ENCODE peak calls at places on chromosomes 16 and 17, in eight cellular contexts. U is tibial nerve, K is heart left ventricle, L is left ventricle myocardium inferior, N is body of pancreas, R is ovary, M is lung, A is tibial artery. T is an unnamed sample.

GRCh38 chr17:22266231-22266630 is 573.9 kb downstream of the KCNJ18 start:
- DNase-seq in U (no peak), K (no peak), L (no peak), N (no peak), R (no peak), M (no peak), A (no peak), T (no peak)

GRCh38 chr17:8918811-8919210 is 46.7 kb downstream of the PIK3R5 start:
- DNase-seq in U (no peak), K (no peak), L (no peak), N (no peak), R (no peak), M (no peak), A (no peak), T (no peak)

GRCh38 chr16:25838724-25839186 is 147.0 kb downstream of the HS3ST4 start:
- DNase-seq in U (no peak), K (peak; percentile 7), L (no peak), N (peak; percentile 27), R (no peak), M (no peak), A (no peak), T (peak; percentile 41)

GRCh38 chr16:49469930-49470451 is 96.4 kb downstream of the C16orf78 start:
- DNase-seq in U (no peak), K (no peak), L (no peak), N (peak; percentile 3), R (peak; percentile 6), M (peak; percentile 28), A (peak; percentile 33), T (no peak)

GRCh38 chr16:74064120-74064735 is 232.4 kb upstream of the PSMD7 start:
- DNase-seq in U (no peak), K (no peak), L (no peak), N (no peak), R (no peak), M (no peak), A (no peak), T (no peak)

GRCh38 chr17:8807070-8807550 is 7.9 kb upstream of the MFSD6L start:
- DNase-seq in U (no peak), K (no peak), L (no peak), N (no peak), R (no peak), M (no peak), A (no peak), T (no peak)

GRCh38 chr17:78472035-78472905 is 93.8 kb downstream of the PGS1 start:
- DNase-seq in U (no peak), K (no peak), L (no peak), N (no peak), R (no peak), M (no peak), A (no peak), T (no peak)

GRCh38 chr17:49742256-49742655 is 21.7 kb downstream of the FAM117A start:
- DNase-seq in U (no peak), K (no peak), L (no peak), N (no peak), R (no peak), M (no peak), A (no peak), T (no peak)

GRCh38 chr17:34465756-34466155 is 102.7 kb upstream of the CCL1 start:
- DNase-seq in U (no peak), K (no peak), L (no peak), N (no peak), R (no peak), M (no peak), A (no peak), T (no peak)

GRCh38 chr16:66604376-66605176 is at the start of gene CMTM3:
- DNase-seq in U (peak; percentile 59), K (peak; percentile 62), L (peak; percentile 75), N (peak; percentile 56), R (peak; percentile 76), M (peak; percentile 58), A (peak; percentile 74), T (peak; percentile 89)

GRCh38 chr17:82338858-82339633 is 5.5 kb upstream of the SECTM1 start:
- DNase-seq in U (no peak), K (no peak), L (no peak), N (no peak), R (peak; percentile 72), M (no peak), A (no peak), T (peak; percentile 56)

GRCh38 chr17:8173871-8174322 is 2.3 kb downstream of the TMEM107 start:
- DNase-seq in U (no peak), K (no peak), L (no peak), N (no peak), R (no peak), M (no peak), A (no peak), T (peak; percentile 59)

GRCh38 chr16:48075398-48075797 is 80.4 kb downstream of the ABCC12 start:
- DNase-seq in U (no peak), K (no peak), L (no peak), N (no peak), R (no peak), M (no peak), A (no peak), T (no peak)

GRCh38 chr17:36072431-36073121 is 8.5 kb downstream of the CCL18 start:
- DNase-seq in U (no peak), K (peak; percentile 46), L (no peak), N (peak; percentile 55), R (no peak), M (peak; percentile 58), A (no peak), T (peak; percentile 84)

GRCh38 chr16:67942200-67942509 is 1.8 kb downstream of the LCAT start:
- DNase-seq in U (no peak), K (no peak), L (no peak), N (no peak), R (no peak), M (no peak), A (no peak), T (peak; percentile 70)

GRCh38 chr17:46818319-46818928 is at the start of gene WNT3:
- DNase-seq in U (no peak), K (no peak), L (no peak), N (no peak), R (no peak), M (no peak), A (no peak), T (no peak)

GRCh38 chr16:2523801-2524231 is 3.6 kb downstream of the AMDHD2 start:
- DNase-seq in U (no peak), K (no peak), L (no peak), N (no peak), R (no peak), M (no peak), A (no peak), T (no peak)
- H3K36me3 ChIP-seq in U (no peaks in the 10 kb centered on the region), K (peaks cover 75% of the 10 kb centered on the region), L (peaks cover 60% of the 10 kb centered on the region), N (no peaks in the 10 kb centered on the region), R (no peaks in the 10 kb centered on the region), M (peaks cover 54% of the 10 kb centered on the region), A (peaks cover 6% of the 10 kb centered on the region), T (peaks cover 54% of the 10 kb centered on the region)

DNA sequence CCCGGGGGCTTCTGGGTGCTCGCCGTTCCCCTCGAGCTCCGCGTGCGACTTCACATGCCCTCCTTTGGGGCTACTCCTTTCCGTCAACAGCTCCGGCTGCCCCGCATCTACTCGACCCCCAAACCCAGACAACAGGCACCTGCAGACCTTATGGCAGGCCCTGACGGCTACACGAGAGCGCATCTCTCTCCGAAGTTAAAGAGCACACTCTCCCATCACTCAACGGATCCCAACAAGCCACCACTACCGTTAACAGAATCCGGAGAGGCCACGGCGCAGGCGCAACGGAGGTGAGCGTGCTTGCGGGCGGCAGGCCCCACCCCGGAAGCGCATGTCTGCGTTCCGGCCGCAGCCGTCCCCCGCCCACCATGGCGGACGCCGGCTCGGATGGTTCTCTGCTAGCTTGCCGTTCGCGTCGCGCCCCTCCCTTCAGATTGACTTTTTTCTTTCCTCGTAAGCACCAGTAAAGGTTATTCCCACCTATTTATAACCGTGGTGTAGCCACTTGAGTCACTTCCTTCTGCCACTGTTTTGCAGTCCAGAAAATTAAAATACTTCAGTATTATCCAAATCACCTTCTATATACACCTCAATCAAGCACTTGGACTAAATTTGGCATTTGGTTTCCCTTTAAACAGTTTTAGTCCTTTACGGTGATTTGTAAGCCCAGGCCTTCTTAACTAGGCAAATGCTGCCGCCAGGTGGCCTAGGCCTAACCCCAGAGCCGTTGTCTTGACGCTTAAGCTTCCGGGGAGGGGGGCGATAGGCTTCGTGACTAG is at the start of gene POLG2:
- DNase-seq in U (peak; percentile 82), K (peak; percentile 92), L (peak; percentile 95), N (peak; percentile 92), R (peak; percentile 89), M (peak; percentile 95), A (peak; percentile 94), T (peak; percentile 90)
- H3K36me3 ChIP-seq in U (peaks cover 7% of the 10 kb centered on the region), K (peaks cover 61% of the 10 kb centered on the region), L (peaks cover 61% of the 10 kb centered on the region), N (peaks cover 18% of the 10 kb centered on the region), R (no peaks in the 10 kb centered on the region), M (peaks cover 18% of the 10 kb centered on the region), A (peaks cover 39% of the 10 kb centered on the region), T (peaks cover 54% of the 10 kb centered on the region)

DNA sequence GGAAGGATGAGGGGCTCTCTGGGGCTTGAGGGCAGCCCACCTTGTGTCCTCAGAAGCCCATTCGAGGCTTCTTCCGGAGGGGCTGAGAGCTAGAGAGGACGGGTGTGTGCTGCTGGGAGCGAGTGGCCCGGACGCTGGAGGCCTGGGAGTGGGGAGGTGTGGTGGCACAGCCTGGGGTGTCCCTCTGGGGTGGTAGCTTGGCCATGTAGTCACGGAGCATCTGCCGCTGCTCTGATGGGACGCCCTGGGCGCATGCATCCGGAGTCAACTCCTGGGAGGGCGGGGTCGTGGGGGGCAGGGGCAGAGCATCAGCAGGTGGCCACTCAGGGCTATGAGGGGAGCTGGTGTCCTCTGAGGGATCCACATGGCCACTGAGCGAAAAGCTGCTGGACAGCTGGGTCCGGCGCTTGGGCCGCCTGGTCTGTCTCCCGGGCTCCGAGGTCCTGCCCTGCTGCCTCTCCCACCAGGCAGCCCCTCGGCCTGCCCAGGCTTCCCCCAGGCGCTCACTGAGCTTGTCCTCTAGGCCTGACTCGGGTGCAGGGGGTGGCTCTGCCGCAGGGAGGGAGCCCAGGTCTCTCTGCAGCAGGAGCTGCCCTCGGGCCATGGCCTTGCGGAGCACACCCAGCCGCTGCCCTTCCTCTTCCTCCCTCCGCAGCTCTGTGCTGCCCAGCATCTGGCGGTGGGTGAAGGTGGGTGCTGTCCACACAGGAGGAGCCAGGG is 7.8 kb downstream of the TAF1C start:
- DNase-seq in U (no peak), K (no peak), L (no peak), N (no peak), R (no peak), M (no peak), A (no peak), T (no peak)
- H3K36me3 ChIP-seq in U (no peaks in the 10 kb centered on the region), K (peaks cover 59% of the 10 kb centered on the region), L (peaks cover 60% of the 10 kb centered on the region), N (no peaks in the 10 kb centered on the region), R (no peaks in the 10 kb centered on the region), M (peaks cover 50% of the 10 kb centered on the region), A (peaks cover 39% of the 10 kb centered on the region), T (peaks cover 23% of the 10 kb centered on the region)

GRCh38 chr16:657487-657886 is 8.3 kb downstream of the WDR90 start:
- DNase-seq in U (no peak), K (no peak), L (no peak), N (no peak), R (no peak), M (no peak), A (no peak), T (no peak)
- H3K36me3 ChIP-seq in U (no peaks in the 10 kb centered on the region), K (peaks cover 13% of the 10 kb centered on the region), L (no peaks in the 10 kb centered on the region), N (no peaks in the 10 kb centered on the region), R (no peaks in the 10 kb centered on the region), M (peaks cover 35% of the 10 kb centered on the region), A (no peaks in the 10 kb centered on the region), T (peaks cover 43% of the 10 kb centered on the region)